ENCODE peak calls at places on chromosomes 13 and 19, in six cellular contexts. X is pancreas; O is uterus; Q is CD8-positive, alpha-beta memory T cell; T is Peyer's patch; E is gastrocnemius medialis. B is an unnamed sample. For H3K27me3 and H3K4me1, the result is how much of the 10 kb centered on the place peaks cover.

GRCh38 chr19:28242317-28242927 is 970.5 kb downstream of the UQCRFS1 start:
- DNase-seq in Q (no peak), O (no peak), T (no peak), X (no peak), E (no peak), B (no peak)

GRCh38 chr19:3783660-3784584 is 2.3 kb downstream of the MATK start:
- DNase-seq in O (no peak), Q (peak), E (no peak), T (no peak), X (no peak), B (no peak)

GRCh38 chr19:33239223-33239975 is 13.7 kb upstream of the SLC7A10 start:
- DNase-seq in E (no peak), X (no peak), Q (no peak), T (no peak), O (no peak), B (no peak)

GRCh38 chr13:23321534-23322241 is 111.8 kb downstream of the SACS start:
- DNase-seq in T (no peak), O (peak), Q (peak), X (no peak), E (peak), B (no peak)

GRCh38 chr13:42405665-42406390 is 133.9 kb downstream of the AKAP11 start:
- DNase-seq in E (no peak), O (no peak), T (no peak), X (no peak), Q (peak), B (no peak)

GRCh38 chr19:33440241-33440640 is 66.7 kb downstream of the CEBPG start:
- DNase-seq in Q (no peak), X (no peak), E (no peak), O (no peak), T (no peak), B (no peak)

GRCh38 chr13:79775830-79776229 is 294.9 kb downstream of the NDFIP2 start:
- DNase-seq in E (no peak), O (no peak), T (no peak), X (no peak), Q (no peak), B (no peak)

GRCh38 chr19:41327499-41328156 is 17.7 kb downstream of the CCDC97 start:
- DNase-seq in X (peak), O (peak), Q (peak), T (peak), E (peak), B (no peak)

GRCh38 chr19:35790981-35791813 is 15.8 kb downstream of the ARHGAP33 start:
- DNase-seq in X (peak), E (no peak), T (no peak), O (no peak), Q (no peak), B (no peak)

GRCh38 chr19:35116085-35116801 is 620 bp downstream of the FXYD3 start:
- DNase-seq in O (no peak), Q (no peak), E (no peak), T (no peak), X (peak), B (no peak)

GRCh38 chr13:34545461-34545860 is 396.6 kb upstream of the NBEA start:
- DNase-seq in Q (no peak), O (no peak), T (no peak), X (no peak), E (no peak), B (no peak)

GRCh38 chr19:43148233-43148632 is 38.1 kb downstream of the PSG5 start:
- DNase-seq in X (no peak), E (no peak), Q (no peak), O (no peak), T (no peak), B (no peak)

GRCh38 chr19:7257148-7258041 is 36.8 kb downstream of the INSR start:
- DNase-seq in X (peak), Q (no peak), T (no peak), E (no peak), O (peak), B (no peak)

GRCh38 chr19:22335716-22336115 is 49.5 kb downstream of the ZNF729 start:
- DNase-seq in E (no peak), O (no peak), X (no peak), Q (no peak), T (no peak), B (peak)

GRCh38 chr19:35053667-35054293 is 12.3 kb downstream of the HPN start:
- DNase-seq in T (no peak), O (no peak), E (peak), Q (no peak), X (peak), B (no peak)

GRCh38 chr19:958967-959685 is 25.0 kb upstream of the WDR18 start:
- DNase-seq in X (no peak), T (no peak), E (no peak), O (no peak), Q (no peak), B (no peak)

GRCh38 chr19:1016647-1017114 is 4.2 kb downstream of the TMEM259 start:
- DNase-seq in Q (no peak), O (no peak), T (no peak), X (peak), E (peak), B (no peak)

GRCh38 chr13:94711561-94712286 is 621 bp downstream of the SOX21 start:
- DNase-seq in E (no peak), T (no peak), Q (no peak), X (no peak), O (no peak), B (peak)

GRCh38 chr19:369256-369655 is 24.7 kb upstream of the MIER2 start:
- DNase-seq in E (no peak), T (no peak), Q (no peak), X (no peak), O (no peak), B (no peak)

GRCh38 chr19:41449079-41449864 is 6.3 kb downstream of the ERICH4 start:
- DNase-seq in X (peak), E (peak), Q (peak), O (peak), T (peak), B (peak)

GRCh38 chr19:50402544-50403301 is 16.0 kb upstream of the SPIB start:
- DNase-seq in E (no peak), T (no peak), Q (no peak), X (no peak), O (no peak), B (no peak)

GRCh38 chr13:113669231-113669870 is 2.3 kb downstream of the GRK1 start:
- DNase-seq in X (peak), E (peak), T (no peak), O (peak), Q (no peak), B (no peak)

GRCh38 chr13:97499181-97499580 is 65.2 kb downstream of the RAP2A start:
- DNase-seq in X (no peak), O (no peak), E (no peak), Q (no peak), T (no peak), B (no peak)

GRCh38 chr13:37488682-37489081 is 109.9 kb downstream of the POSTN start:
- DNase-seq in E (no peak), T (no peak), X (no peak), O (no peak), Q (no peak), B (no peak)

GRCh38 chr13:95535243-95535642 is 17.3 kb upstream of the CLDN10 start:
- DNase-seq in E (peak), T (no peak), Q (no peak), X (no peak), O (no peak), B (no peak)

GRCh38 chr13:19695829-19696228 is 62.4 kb downstream of the MPHOSPH8 start:
- DNase-seq in Q (no peak), O (no peak), E (no peak), T (no peak), X (no peak), B (no peak)

GRCh38 chr19:30175987-30176386 is 196.2 kb upstream of the ZNF536 start:
- DNase-seq in O (no peak), Q (no peak), E (no peak), X (no peak), T (no peak), B (peak)

GRCh38 chr19:53883231-53883661 is 1.2 kb downstream of the PRKCG start:
- DNase-seq in E (no peak), X (peak), O (no peak), T (no peak), Q (no peak), B (no peak)

GRCh38 chr19:53882391-53883050 is 524 bp downstream of the PRKCG start:
- DNase-seq in E (no peak), Q (no peak), X (no peak), O (no peak), T (no peak), B (no peak)

GRCh38 chr19:53885036-53885435 is 3.0 kb downstream of the PRKCG start:
- DNase-seq in Q (no peak), O (no peak), T (no peak), E (no peak), X (no peak), B (no peak)

GRCh38 chr19:53883741-53884140 is 1.7 kb downstream of the PRKCG start:
- DNase-seq in Q (no peak), E (no peak), T (no peak), O (no peak), X (no peak), B (no peak)

DNA sequence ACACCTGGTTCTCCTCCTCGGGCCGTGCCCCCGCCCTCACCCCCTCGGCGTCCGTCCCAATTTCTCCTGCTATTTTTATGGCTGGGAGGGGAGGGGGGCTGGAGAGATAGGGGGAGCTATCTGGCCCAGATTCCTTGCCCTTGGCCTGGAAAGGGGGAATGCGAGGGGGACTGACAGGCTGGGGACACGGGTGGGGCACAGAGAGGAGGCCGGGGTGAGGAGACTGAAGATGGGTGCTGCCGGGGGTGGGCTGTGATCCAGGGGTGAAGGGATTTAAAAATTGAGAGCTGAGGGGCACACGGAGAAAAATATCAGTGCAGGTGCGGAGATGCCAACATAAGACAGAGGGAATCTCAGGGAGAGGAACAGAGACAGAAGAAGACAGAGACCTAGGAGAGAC is 2.3 kb downstream of the PRKCG start:
- DNase-seq in X (no peak), O (no peak), T (no peak), Q (no peak), E (no peak), B (no peak)
- H3K27me3 ChIP-seq in X (under half), O (under half), T (under half), Q (under half), E (under half), B (under half)

DNA sequence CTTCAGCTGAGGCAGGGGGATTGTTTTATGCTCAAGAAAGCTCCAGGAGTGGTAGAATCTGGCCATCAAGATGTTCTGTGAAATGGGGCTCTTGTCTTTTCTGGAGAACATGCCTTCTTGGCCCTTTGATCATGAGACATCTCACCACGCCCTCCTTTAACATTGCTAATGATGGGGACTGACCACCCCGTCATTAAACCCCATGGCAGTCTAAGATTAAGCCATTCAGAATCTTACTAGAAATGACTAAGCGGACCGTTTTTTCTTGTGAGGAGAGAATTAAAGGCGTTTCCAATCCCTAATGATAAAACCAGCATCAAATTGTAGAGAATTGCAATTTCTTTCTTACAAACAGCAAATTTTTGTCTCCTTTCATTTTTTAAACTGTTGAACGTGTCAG is 89.4 kb downstream of the COL4A2 start:
- DNase-seq in E (no peak), Q (no peak), O (no peak), T (no peak), X (no peak), B (no peak)
- H3K4me1 ChIP-seq in E (under half), Q (under half), O (under half), T (under half), X (under half), B (half or more)

DNA sequence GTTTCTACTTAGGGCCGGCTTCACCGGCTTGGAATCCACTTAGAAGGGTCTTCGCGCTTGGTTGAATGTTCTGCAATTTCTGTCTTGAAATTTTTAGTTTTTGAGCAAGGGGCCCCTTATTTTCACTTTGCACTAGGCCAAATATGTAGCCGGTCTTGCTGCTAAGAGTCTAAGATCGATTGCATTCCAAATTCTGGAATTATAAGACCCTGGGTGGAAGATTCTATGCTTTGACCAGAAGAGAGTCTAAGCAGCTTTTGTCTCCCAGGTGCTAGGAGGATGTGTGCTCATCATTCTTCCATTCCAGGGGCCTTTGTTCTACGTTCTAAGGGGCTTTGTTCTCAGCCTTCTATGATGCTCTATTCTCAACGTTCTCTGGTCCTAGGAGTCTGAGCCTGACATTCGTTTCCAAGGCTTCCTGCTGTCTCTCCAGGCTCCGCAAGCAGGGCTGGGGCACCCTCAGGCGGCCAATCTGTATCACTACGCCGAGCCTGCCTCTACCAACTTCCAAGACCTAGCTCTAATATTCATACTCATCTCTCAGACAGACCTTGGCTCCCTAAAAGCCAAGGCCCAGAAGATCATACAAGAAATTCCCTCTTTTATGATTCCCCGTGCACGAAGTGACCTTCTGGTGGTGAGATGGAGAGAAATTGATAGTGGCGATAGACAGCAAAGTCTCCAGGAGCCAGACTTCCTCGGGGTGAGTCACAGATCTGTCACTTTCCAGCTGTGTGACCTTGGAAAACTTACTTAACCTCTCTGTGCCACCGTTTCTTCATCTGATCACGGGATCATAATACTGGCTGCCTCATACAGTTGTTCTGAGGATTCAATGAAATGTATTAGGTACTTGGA is 982 bp upstream of the DACT3 start:
- DNase-seq in T (peak), X (peak), E (peak), Q (peak), O (peak), B (peak)
- H3K4me3 ChIP-seq in T (peak), X (peak), E (peak), Q (peak), O (peak), B (peak)

DNA sequence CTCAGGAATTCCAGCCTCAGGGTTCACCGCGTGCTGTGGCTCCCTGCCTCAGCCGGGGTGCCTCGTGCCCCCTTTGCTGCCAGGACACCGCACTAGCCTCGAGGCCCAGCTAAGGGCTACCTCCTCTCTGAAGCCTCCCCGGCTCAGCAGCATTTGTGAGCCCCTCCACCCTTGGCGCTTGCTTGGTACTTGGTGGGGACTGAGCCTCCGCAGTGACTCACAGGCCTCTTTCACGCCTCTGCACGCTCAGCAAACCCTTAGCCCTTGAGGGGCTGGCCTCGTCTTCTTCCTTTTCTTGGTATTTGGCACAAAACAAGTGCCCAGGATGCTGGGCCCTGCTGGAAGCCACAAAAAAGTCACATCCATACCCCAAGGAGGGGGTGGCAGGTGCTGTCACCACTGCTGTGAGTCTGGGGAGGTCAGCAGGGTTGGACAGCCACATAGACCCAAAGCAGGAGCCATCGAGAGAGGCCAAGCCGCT is 85.4 kb upstream of the TM9SF2 start:
- DNase-seq in Q (no peak), O (no peak), X (no peak), E (no peak), T (no peak), B (no peak)
- H3K27me3 ChIP-seq in Q (under half), O (under half), X (under half), E (under half), T (under half), B (under half)

GRCh38 chr19:10885241-10886169 is 14.2 kb downstream of the CARM1 start:
- DNase-seq in O (no peak), T (no peak), Q (no peak), E (no peak), X (no peak), B (no peak)

GRCh38 chr19:10878253-10878652 is 6.9 kb downstream of the CARM1 start:
- DNase-seq in X (no peak), O (no peak), Q (no peak), T (no peak), E (no peak), B (no peak)

GRCh38 chr19:10881403-10882107 is 10.2 kb downstream of the CARM1 start:
- DNase-seq in O (no peak), X (no peak), E (peak), Q (no peak), T (no peak), B (no peak)

GRCh38 chr19:10884273-10884672 is 12.9 kb downstream of the CARM1 start:
- DNase-seq in X (no peak), Q (no peak), T (no peak), O (peak), E (no peak), B (no peak)

GRCh38 chr19:10882108-10882457 is 10.7 kb downstream of the CARM1 start:
- DNase-seq in Q (no peak), O (no peak), X (no peak), E (peak), T (no peak), B (no peak)
- H3K4me1 ChIP-seq in Q (under half), O (under half), X (under half), E (half or more), T (under half), B (under half)

DNA sequence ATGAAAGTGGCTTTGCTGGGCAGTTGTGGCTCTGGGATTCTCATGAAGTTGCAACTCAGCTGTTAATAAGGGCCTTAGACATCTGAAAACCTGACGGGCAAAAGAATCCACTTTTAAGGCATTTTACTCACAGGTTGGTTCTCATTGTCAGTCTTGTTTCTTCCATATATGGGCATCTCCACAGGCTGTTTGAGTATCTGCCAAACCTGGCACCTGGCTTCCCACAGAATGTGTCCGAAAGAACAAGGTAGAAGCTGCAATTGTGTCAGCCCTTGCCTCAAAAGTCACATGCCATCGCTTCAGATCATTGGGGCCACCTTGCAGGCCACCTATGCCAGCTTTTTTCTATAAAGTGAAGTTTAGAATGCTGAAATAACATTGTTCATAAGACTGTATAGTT is 102.4 kb downstream of the KCTD12 start:
- DNase-seq in O (no peak), Q (no peak), T (no peak), X (no peak), E (no peak), B (no peak)
- H3K4me3 ChIP-seq in O (no peak), Q (no peak), T (no peak), X (no peak), E (no peak), B (no peak)

DNA sequence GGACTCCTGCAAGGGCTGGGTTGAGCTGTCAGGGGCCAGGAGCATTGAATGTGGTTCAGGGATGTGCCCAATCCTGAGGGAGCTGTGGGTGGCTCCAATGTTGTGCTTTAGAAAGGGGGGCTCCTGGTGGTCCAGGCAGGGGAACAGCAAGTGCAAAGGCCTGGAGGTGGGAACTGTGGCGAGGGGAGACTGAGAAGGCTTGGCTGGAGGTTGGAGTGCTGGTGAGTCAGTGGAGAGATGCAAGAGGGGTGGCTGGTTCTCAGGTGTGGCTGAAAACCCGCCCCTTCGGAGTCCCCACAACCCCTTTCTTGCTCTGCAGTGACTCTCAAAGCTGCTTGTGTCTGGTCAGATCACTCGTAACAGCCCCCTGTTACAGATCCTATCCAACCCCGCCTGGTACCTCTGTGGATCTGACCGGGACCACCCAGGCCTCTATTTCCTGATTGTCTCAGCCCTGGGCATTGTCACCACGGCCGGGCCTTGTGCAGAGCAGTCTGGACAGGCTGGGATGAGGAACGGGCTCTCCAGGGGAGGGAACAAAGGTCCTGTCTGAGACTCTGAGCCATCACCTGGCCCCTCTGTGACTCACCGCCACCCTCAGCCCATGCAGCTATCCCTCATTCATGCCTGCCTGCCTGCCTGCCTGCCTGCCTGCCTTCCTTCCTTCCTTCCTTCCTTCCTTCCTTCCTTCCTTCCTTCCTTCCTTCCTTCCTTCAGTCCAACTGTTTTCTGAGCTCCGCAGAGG is 1.4 kb upstream of the KCNN1 start:
- DNase-seq in T (no peak), O (no peak), X (no peak), E (no peak), Q (no peak), B (no peak)
- H3K27me3 ChIP-seq in T (under half), O (under half), X (under half), E (half or more), Q (under half), B (under half)

B was measured in esophagus muscularis mucosa.